ENCODE peak calls at places on chromosomes 2 and 18, in six cellular contexts. X is epithelial cell of esophagus, L is cardiac fibroblast, W is left ventricle myocardium inferior, Z is AG04450, Y is adrenal gland. K is an unnamed sample.

GRCh38 chr2:19228092-19228670 is 130.2 kb downstream of the OSR1 start:
- DNase-seq in X (no peak), L (no peak), W (no peak), Z (no peak), Y (no peak), K (no peak)

GRCh38 chr18:23857756-23858155 is 156.8 kb upstream of the TTC39C start:
- DNase-seq in X (peak), L (peak), W (no peak), Z (peak), Y (no peak), K (no peak)

GRCh38 chr2:172964511-172964910 is 111.1 kb upstream of the MAP3K20 start:
- DNase-seq in X (peak), L (no peak), W (no peak), Z (no peak), Y (no peak), K (no peak)

GRCh38 chr2:192313773-192314172 is 119.0 kb upstream of the TMEFF2 start:
- DNase-seq in X (no peak), L (no peak), W (no peak), Z (no peak), Y (no peak), K (no peak)

GRCh38 chr2:3650140-3650944 is 7.7 kb upstream of the ALLC start:
- DNase-seq in X (no peak), L (no peak), W (no peak), Z (no peak), Y (no peak), K (no peak)

GRCh38 chr2:3462493-3463104 is 56.7 kb downstream of the ADI1 start:
- DNase-seq in X (no peak), L (no peak), W (no peak), Z (no peak), Y (peak), K (no peak)

GRCh38 chr18:67131498-67131897 is 385.0 kb downstream of the DSEL start:
- DNase-seq in X (no peak), L (no peak), W (no peak), Z (no peak), Y (no peak), K (no peak)

GRCh38 chr2:234669001-234669400 is 172.1 kb upstream of the ARL4C start:
- DNase-seq in X (no peak), L (no peak), W (no peak), Z (no peak), Y (no peak), K (no peak)

GRCh38 chr2:162074579-162074922 is 536 bp upstream of the DPP4 start:
- DNase-seq in X (peak), L (no peak), W (no peak), Z (no peak), Y (no peak), K (no peak)

GRCh38 chr2:68741805-68742306 is 7.2 kb downstream of the ARHGAP25 start:
- DNase-seq in X (peak), L (no peak), W (no peak), Z (no peak), Y (no peak), K (no peak)

GRCh38 chr2:145199052-145199451 is 679.1 kb upstream of the ZEB2 start:
- DNase-seq in X (no peak), L (no peak), W (no peak), Z (no peak), Y (no peak), K (no peak)

GRCh38 chr18:55334875-55335274 is 253.1 kb downstream of the TCF4 start:
- DNase-seq in X (peak), L (no peak), W (peak), Z (no peak), Y (peak), K (no peak)

GRCh38 chr2:60007666-60008065 is 545.8 kb downstream of the BCL11A start:
- DNase-seq in X (no peak), L (no peak), W (no peak), Z (no peak), Y (no peak), K (no peak)

GRCh38 chr2:57881998-57882884 is 164.4 kb upstream of the VRK2 start:
- DNase-seq in X (no peak), L (peak), W (no peak), Z (no peak), Y (no peak), K (no peak)

GRCh38 chr18:43596106-43596712 is 318.9 kb upstream of the SYT4 start:
- DNase-seq in X (peak), L (peak), W (no peak), Z (no peak), Y (no peak), K (no peak)

GRCh38 chr2:100017633-100018032 is 124.8 kb downstream of the AFF3 start:
- DNase-seq in X (no peak), L (peak), W (no peak), Z (peak), Y (no peak), K (no peak)

GRCh38 chr18:57839942-57840381 is 36.8 kb upstream of the ATP8B1 start:
- DNase-seq in X (peak), L (peak), W (no peak), Z (peak), Y (no peak), K (no peak)

GRCh38 chr18:55138401-55138800 is 179.1 kb upstream of the CCDC68 start:
- DNase-seq in X (no peak), L (no peak), W (no peak), Z (no peak), Y (no peak), K (no peak)

GRCh38 chr2:120889936-120890335 is 154.3 kb downstream of the GLI2 start:
- DNase-seq in X (no peak), L (no peak), W (no peak), Z (no peak), Y (no peak), K (no peak)

GRCh38 chr18:47108373-47108772 is 41.9 kb downstream of the HDHD2 start:
- DNase-seq in X (no peak), L (no peak), W (no peak), Z (no peak), Y (no peak), K (no peak)

GRCh38 chr2:85666435-85666924 is 1.5 kb downstream of the SFTPB start:
- DNase-seq in X (no peak), L (no peak), W (no peak), Z (no peak), Y (no peak), K (no peak)

GRCh38 chr2:158774663-158775062 is 20.5 kb upstream of the DAPL1 start:
- DNase-seq in X (no peak), L (no peak), W (no peak), Z (no peak), Y (no peak), K (no peak)

GRCh38 chr2:129771606-129772598 is 207.6 kb upstream of the RAB6C start:
- DNase-seq in X (no peak), L (no peak), W (no peak), Z (no peak), Y (no peak), K (no peak)

GRCh38 chr2:48854681-48855080 is 99.2 kb upstream of the LHCGR start:
- DNase-seq in X (no peak), L (no peak), W (no peak), Z (no peak), Y (no peak), K (no peak)

GRCh38 chr2:223641062-223641461 is 38.9 kb upstream of the SCG2 start:
- DNase-seq in X (peak), L (no peak), W (no peak), Z (peak), Y (no peak), K (no peak)

GRCh38 chr2:169782513-169782912 is 16.2 kb upstream of the SSB start:
- DNase-seq in X (no peak), L (no peak), W (no peak), Z (no peak), Y (no peak), K (no peak)

GRCh38 chr2:238286551-238286950 is 1.9 kb downstream of the PER2 start:
- DNase-seq in X (peak), L (peak), W (peak), Z (peak), Y (peak), K (no peak)
- H3K4me3 ChIP-seq in X (peak), L (no peak), W (peak), Z (peak), Y (no peak), K (no peak)

DNA sequence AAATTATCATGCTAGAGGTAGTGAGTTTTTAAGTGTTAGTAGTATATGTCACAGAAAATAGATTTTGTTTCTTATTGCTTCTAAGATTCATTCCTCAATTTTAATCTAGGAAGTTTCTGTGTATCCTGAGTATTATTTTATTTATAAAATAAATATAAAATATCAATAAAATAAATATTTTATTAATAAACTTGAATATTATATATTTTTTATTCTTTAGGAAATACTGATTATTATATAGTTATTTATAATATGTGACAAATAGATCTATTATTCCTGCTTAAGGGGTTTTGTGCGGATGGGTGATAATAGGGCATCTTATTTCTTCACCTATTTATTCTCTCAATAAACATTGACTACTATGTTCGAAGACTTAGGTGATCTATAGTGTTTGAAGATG is 191.0 kb downstream of the ZNF407 start:
- DNase-seq in X (no peak), L (no peak), W (no peak), Z (no peak), Y (no peak), K (no peak)
- H3K4me3 ChIP-seq in X (no peak), L (no peak), W (no peak), Z (no peak), Y (no peak), K (no peak)

DNA sequence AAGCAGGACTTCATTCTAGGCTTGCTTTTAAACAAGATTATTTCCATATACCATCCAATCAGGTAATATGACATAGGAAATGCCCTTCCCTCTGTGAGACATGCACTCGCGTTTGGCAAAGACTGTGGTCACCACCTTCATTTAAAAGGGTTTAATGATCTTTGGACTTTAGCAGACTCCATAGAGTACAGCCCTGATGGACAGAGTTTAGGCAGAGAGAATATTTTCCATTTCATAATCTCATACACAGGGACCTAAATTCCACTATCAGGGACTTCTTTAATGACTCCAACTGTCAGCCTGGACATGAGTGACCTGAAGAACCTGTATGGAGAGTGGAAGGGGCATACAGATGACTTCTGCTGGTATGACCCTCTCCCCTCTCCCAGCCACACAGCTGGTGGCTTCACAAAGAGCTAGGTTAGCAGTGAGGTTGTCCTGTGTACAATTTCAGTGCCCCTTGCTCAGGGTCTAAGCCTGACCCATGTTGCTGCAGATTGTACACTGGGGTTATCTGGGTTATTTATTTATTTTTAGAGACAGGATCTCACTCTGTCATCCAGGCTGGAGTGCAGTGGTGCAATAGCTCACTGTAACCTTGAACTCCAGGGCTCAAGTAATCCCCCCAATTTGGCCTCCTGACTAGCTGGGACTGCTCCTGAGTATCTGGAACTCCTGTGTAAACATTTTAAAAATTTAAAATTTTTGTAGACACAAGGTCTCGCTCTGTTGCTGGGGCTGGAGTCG is 59.2 kb downstream of the PTPRM start:
- DNase-seq in X (no peak), L (no peak), W (no peak), Z (no peak), Y (no peak), K (no peak)
- H3K4me3 ChIP-seq in X (no peak), L (no peak), W (no peak), Z (no peak), Y (no peak), K (no peak)

GRCh38 chr2:232097260-232097659 is 135.7 kb downstream of the DIS3L2 start:
- DNase-seq in X (no peak), L (no peak), W (no peak), Z (no peak), Y (no peak), K (no peak)
- H3K4me3 ChIP-seq in X (no peak), L (no peak), W (no peak), Z (no peak), Y (no peak), K (no peak)

GRCh38 chr2:165198181-165198580 is 5.7 kb downstream of the SCN3A start:
- DNase-seq in X (no peak), L (no peak), W (no peak), Z (no peak), Y (no peak), K (no peak)

GRCh38 chr2:165205865-165206264 is 2.0 kb upstream of the SCN3A start:
- DNase-seq in X (no peak), L (no peak), W (no peak), Z (no peak), Y (no peak), K (no peak)

GRCh38 chr2:165203689-165204559 is at the start of gene SCN3A:
- DNase-seq in X (peak), L (peak), W (no peak), Z (peak), Y (peak), K (peak)

GRCh38 chr2:165197346-165197745 is 6.5 kb downstream of the SCN3A start:
- DNase-seq in X (no peak), L (no peak), W (no peak), Z (no peak), Y (no peak), K (no peak)

GRCh38 chr2:165202230-165202629 is 1.6 kb downstream of the SCN3A start:
- DNase-seq in X (peak), L (no peak), W (no peak), Z (no peak), Y (no peak), K (no peak)
- H3K4me3 ChIP-seq in X (no peak), L (no peak), W (peak), Z (no peak), Y (no peak), K (no peak)

K was measured in WERI-Rb-1.